ENCODE peak calls at places on chromosomes 6 and 20, in seven cellular contexts. K, B, A, S, Y, H and Z are unnamed samples.

GRCh38 chr20:43191946-43192847 is 2.5 kb upstream of the PTPRT start:
- DNase-seq in K (no peak), B (no peak), A (peak), S (no peak), Y (no peak), H (peak), Z (no peak)

GRCh38 chr6:76772951-76773350 is 690.3 kb downstream of the HTR1B start:
- DNase-seq in K (no peak), B (no peak), A (no peak), S (peak), Y (no peak), H (no peak), Z (no peak)

GRCh38 chr6:3484240-3484639 is 27.4 kb upstream of the SLC22A23 start:
- DNase-seq in K (no peak), B (no peak), A (no peak), S (peak), Y (no peak), H (no peak), Z (no peak)

GRCh38 chr6:15033850-15034203 is 212.0 kb upstream of the JARID2 start:
- DNase-seq in K (no peak), B (no peak), A (no peak), S (no peak), Y (no peak), H (no peak), Z (no peak)

GRCh38 chr20:43915209-43916072 is 789 bp downstream of the TOX2 start:
- DNase-seq in K (no peak), B (no peak), A (peak), S (no peak), Y (no peak), H (no peak), Z (no peak)

GRCh38 chr20:14845199-14846160 is 508.1 kb upstream of the FLRT3 start:
- DNase-seq in K (no peak), B (no peak), A (no peak), S (peak), Y (no peak), H (no peak), Z (no peak)

GRCh38 chr6:37253608-37254007 is 4.0 kb upstream of the TBC1D22B start:
- DNase-seq in K (no peak), B (no peak), A (no peak), S (no peak), Y (no peak), H (no peak), Z (no peak)

GRCh38 chr20:59087829-59088433 is 45.3 kb upstream of the PRELID3B start:
- DNase-seq in K (peak), B (peak), A (peak), S (peak), Y (no peak), H (peak), Z (no peak)

GRCh38 chr6:6825153-6825847 is 236.8 kb downstream of the LY86 start:
- DNase-seq in K (no peak), B (peak), A (no peak), S (peak), Y (no peak), H (no peak), Z (no peak)

GRCh38 chr6:40542175-40542764 is 44.9 kb downstream of the LRFN2 start:
- DNase-seq in K (no peak), B (no peak), A (no peak), S (no peak), Y (no peak), H (no peak), Z (no peak)

GRCh38 chr20:58550661-58551060 is 35.5 kb upstream of the APCDD1L start:
- DNase-seq in K (no peak), B (no peak), A (no peak), S (no peak), Y (peak), H (no peak), Z (peak)

GRCh38 chr6:20696676-20697075 is 162.4 kb downstream of the CDKAL1 start:
- DNase-seq in K (no peak), B (no peak), A (no peak), S (no peak), Y (peak), H (no peak), Z (no peak)

GRCh38 chr6:37316071-37316470 is 37.7 kb upstream of the RNF8 start:
- DNase-seq in K (no peak), B (no peak), A (no peak), S (no peak), Y (no peak), H (no peak), Z (no peak)

GRCh38 chr20:10344953-10345352 is 89.1 kb downstream of the MKKS start:
- DNase-seq in K (no peak), B (no peak), A (no peak), S (no peak), Y (no peak), H (no peak), Z (no peak)

GRCh38 chr6:119172813-119173212 is 94.3 kb upstream of the FAM184A start:
- DNase-seq in K (no peak), B (no peak), A (no peak), S (peak), Y (no peak), H (no peak), Z (no peak)

GRCh38 chr6:73610444-73611275 is 43.1 kb downstream of the SLC17A5 start:
- DNase-seq in K (no peak), B (no peak), A (no peak), S (peak), Y (peak), H (no peak), Z (no peak)

GRCh38 chr6:138272543-138273305 is 54.4 kb upstream of the PBOV1 start:
- DNase-seq in K (no peak), B (no peak), A (no peak), S (no peak), Y (no peak), H (no peak), Z (peak)

GRCh38 chr6:72290620-72291019 is 331.2 kb upstream of the KCNQ5 start:
- DNase-seq in K (no peak), B (no peak), A (no peak), S (no peak), Y (no peak), H (peak), Z (no peak)

GRCh38 chr6:150631283-150631981 is 31.7 kb downstream of the PLEKHG1 start:
- DNase-seq in K (no peak), B (no peak), A (peak), S (no peak), Y (no peak), H (peak), Z (no peak)

GRCh38 chr6:27582928-27583725 is 110.2 kb upstream of the ZNF184 start:
- DNase-seq in K (no peak), B (no peak), A (peak), S (peak), Y (no peak), H (no peak), Z (no peak)

GRCh38 chr20:45905505-45906079 is 6.4 kb downstream of the PLTP start:
- DNase-seq in K (no peak), B (no peak), A (no peak), S (peak), Y (no peak), H (no peak), Z (no peak)

GRCh38 chr6:162974685-162975084 is 246.9 kb downstream of the PACRG start:
- DNase-seq in K (no peak), B (no peak), A (no peak), S (no peak), Y (no peak), H (no peak), Z (no peak)

GRCh38 chr6:43924222-43924702 is 154.3 kb downstream of the VEGFA start:
- DNase-seq in K (no peak), B (no peak), A (peak), S (peak), Y (no peak), H (peak), Z (no peak)

GRCh38 chr6:11848852-11849731 is 70.5 kb upstream of the ADTRP start:
- DNase-seq in K (no peak), B (no peak), A (no peak), S (peak), Y (no peak), H (no peak), Z (peak)

GRCh38 chr6:102895683-102896082 is 1502.2 kb downstream of the GRIK2 start:
- DNase-seq in K (no peak), B (no peak), A (no peak), S (no peak), Y (no peak), H (no peak), Z (peak)

GRCh38 chr20:49615401-49616153 is 47.6 kb upstream of the PTGIS start:
- DNase-seq in K (peak), B (peak), A (no peak), S (no peak), Y (no peak), H (peak), Z (no peak)

GRCh38 chr6:134021396-134022122 is 30.9 kb downstream of the SLC2A12 start:
- DNase-seq in K (no peak), B (no peak), A (no peak), S (no peak), Y (no peak), H (no peak), Z (no peak)

GRCh38 chr6:41813956-41814355 is 26.5 kb downstream of the TOMM6 start:
- DNase-seq in K (no peak), B (no peak), A (no peak), S (no peak), Y (no peak), H (no peak), Z (no peak)

GRCh38 chr6:33199687-33200233 is 705 bp downstream of the RXRB start:
- DNase-seq in K (peak), B (no peak), A (peak), S (peak), Y (no peak), H (peak), Z (no peak)
- TF ChIP-seq CTCF in K (no peak), B (no peak), A (no peak), S (no peak), Y (no peak), H (no peak), Z (no peak)

GRCh38 chr6:87241304-87241703 is 81.1 kb upstream of the SMIM8 start:
- DNase-seq in K (no peak), B (no peak), A (no peak), S (no peak), Y (no peak), H (no peak), Z (no peak)
- TF ChIP-seq CTCF in K (no peak), B (no peak), A (no peak), S (no peak), Y (no peak), H (no peak), Z (no peak)

GRCh38 chr6:157990321-157991066 is 8.8 kb downstream of the SYNJ2 start:
- DNase-seq in K (no peak), B (no peak), A (peak), S (no peak), Y (no peak), H (no peak), Z (no peak)

GRCh38 chr6:157988700-157989063 is 7.0 kb downstream of the SYNJ2 start:
- DNase-seq in K (no peak), B (no peak), A (no peak), S (no peak), Y (no peak), H (no peak), Z (no peak)

GRCh38 chr6:157991067-157991432 is 9.4 kb downstream of the SYNJ2 start:
- DNase-seq in K (no peak), B (no peak), A (no peak), S (no peak), Y (no peak), H (no peak), Z (no peak)

GRCh38 chr6:157987788-157988699 is 6.4 kb downstream of the SYNJ2 start:
- DNase-seq in K (no peak), B (no peak), A (no peak), S (no peak), Y (no peak), H (no peak), Z (no peak)

DNA sequence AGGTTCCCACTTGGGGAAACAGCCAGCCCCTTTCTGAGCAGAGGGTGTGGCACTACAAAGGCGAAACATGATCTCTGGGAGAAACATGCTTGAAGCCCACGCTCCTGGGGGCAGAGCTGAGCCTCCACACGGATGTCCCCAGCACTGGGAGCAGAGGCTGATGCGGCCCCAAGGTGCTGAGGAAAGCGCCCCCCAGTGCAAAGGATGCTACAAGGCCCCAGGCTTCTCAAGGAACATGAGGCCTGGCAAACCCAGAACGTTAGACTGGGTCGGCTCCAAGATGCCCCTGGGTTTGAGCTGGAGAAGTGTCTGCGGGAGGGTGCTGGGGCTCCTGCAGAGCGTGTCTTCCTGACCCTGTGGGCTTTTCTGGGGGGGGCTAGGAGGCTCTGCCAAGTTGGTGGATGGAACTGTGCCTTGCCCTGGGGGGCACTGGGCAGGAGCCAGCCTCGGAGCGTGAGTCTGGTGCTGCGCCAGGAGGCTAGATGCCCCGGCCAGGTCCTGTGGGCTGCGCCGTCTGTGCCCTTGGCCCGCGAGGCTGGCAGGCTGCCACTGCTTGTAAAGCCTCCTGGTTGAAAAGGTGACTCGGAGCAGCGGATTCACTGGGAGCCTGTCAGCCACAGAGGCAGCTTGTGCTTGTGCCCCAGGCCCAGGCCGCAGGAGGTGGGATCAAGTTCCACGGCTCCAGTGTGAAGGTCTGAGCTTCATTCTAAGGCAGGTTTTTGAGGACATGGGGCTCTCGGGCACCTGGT is 8.1 kb downstream of the SYNJ2 start:
- DNase-seq in K (peak), B (peak), A (peak), S (peak), Y (no peak), H (peak), Z (peak)
- TF ChIP-seq CTCF in K (no peak), B (no peak), A (no peak), S (no peak), Y (peak), H (no peak), Z (peak)

DNA sequence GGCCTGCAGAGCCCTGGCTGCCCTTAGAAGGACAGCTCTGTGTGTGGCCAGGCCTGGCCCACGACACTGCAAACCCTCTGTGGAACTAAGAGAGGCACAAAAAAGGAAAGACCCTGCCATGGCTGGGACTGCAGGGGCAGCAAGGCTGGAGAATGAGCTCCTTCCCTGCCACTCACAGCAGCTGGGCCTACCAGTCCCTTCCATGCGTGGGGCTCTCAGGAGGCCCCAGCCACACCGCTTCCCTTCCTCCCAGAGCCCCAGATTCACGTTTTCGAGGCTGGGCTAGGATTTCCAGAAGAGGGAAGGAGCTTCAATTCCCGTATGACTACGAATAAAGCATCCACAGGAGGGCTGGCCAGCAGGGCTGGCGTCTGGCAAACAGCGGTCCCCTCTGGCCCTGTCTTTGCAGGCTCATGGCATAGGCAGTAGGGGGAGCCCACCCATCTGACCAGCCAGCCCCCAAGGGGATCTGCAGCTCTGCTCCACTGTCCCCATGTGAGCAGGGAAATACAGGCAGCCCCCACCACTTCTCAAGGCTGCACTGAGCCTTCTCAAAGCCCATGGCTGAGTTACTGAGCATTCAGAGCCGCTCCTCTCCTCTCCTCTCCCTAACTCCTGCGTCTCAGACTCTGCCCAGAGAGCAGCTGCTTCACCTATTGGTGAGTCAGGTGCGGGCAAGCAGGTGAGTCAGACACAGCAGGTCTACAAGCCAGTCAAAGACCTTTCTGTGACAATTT is 53.1 kb downstream of the NINL start:
- DNase-seq in K (no peak), B (no peak), A (no peak), S (peak), Y (no peak), H (no peak), Z (no peak)
- TF ChIP-seq CTCF in K (no peak), B (no peak), A (no peak), S (peak), Y (no peak), H (no peak), Z (peak)

GRCh38 chr6:166172546-166172945 is 4.9 kb upstream of the TBXT start:
- DNase-seq in K (no peak), B (no peak), A (no peak), S (no peak), Y (no peak), H (no peak), Z (no peak)

GRCh38 chr6:166174031-166174430 is 6.4 kb upstream of the TBXT start:
- DNase-seq in K (no peak), B (no peak), A (no peak), S (no peak), Y (no peak), H (no peak), Z (no peak)

GRCh38 chr6:166169549-166170421 is 2.1 kb upstream of the TBXT start:
- DNase-seq in K (no peak), B (no peak), A (no peak), S (no peak), Y (no peak), H (no peak), Z (no peak)

GRCh38 chr6:166176106-166176505 is 8.5 kb upstream of the TBXT start:
- DNase-seq in K (no peak), B (no peak), A (no peak), S (no peak), Y (no peak), H (no peak), Z (no peak)

DNA sequence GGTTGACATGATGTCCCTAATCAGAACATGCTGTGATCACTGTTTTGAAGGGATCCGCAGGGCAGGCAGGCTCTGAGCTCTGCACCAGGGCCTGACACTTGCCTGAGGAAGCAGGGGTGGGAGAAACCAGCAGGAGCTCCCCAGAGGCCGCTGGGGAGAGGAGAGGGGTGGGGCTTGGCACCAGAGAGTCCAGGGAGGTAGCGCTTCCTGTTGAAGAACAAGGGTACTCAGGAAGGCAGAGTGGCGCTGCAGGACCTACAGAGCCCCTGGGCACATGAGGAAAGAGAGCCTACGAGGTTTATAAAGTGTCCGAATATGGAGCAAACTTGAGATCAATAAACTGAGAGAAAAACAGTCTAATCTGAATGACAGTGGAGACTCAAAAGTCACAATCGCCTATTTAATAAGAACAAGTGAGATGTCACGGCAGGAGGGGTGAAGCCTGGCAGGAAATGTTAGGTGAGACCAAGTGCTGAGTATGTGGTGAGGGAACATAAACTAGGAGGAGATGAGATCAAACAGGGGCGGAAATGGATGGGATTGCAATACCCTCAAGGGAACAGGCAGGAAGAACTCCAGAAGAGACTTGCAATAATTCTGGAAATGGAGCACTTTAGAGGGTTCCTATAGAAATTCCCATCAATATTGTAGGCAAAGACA is 5.8 kb upstream of the TBXT start:
- DNase-seq in K (no peak), B (no peak), A (no peak), S (no peak), Y (no peak), H (no peak), Z (no peak)
- TF ChIP-seq CTCF in K (no peak), B (no peak), A (no peak), S (no peak), Y (no peak), H (no peak), Z (no peak)